ENCODE peak calls at places on chromosome 6, in six cellular contexts. J, I, L, T, U and E are unnamed samples.
A peak's percentile ranks its signal among the peaks of the same experiment; 100 is the strongest.

GRCh38 chr6:81838031-81838430 is 85.5 kb upstream of the TENT5A start:
- DNase-seq in J (no peak), T (peak; percentile 67), I (no peak), U (no peak), L (no peak), E (no peak)

GRCh38 chr6:151292974-151293373 is 53.2 kb downstream of the AKAP12 start:
- DNase-seq in L (no peak), I (no peak), U (no peak), T (no peak), J (no peak), E (no peak)

GRCh38 chr6:144870796-144871195 is 585.7 kb downstream of the UTRN start:
- DNase-seq in J (no peak), U (no peak), T (no peak), I (no peak), L (no peak), E (no peak)

GRCh38 chr6:1255646-1256365 is 56.1 kb upstream of the FOXQ1 start:
- DNase-seq in U (no peak), I (no peak), L (no peak), T (no peak), J (no peak), E (no peak)

GRCh38 chr6:125507987-125508655 is 206.4 kb upstream of the HDDC2 start:
- DNase-seq in I (no peak), T (peak; percentile 61), J (no peak), U (no peak), L (peak; percentile 6), E (no peak)

GRCh38 chr6:84979541-84979940 is 215.1 kb upstream of the TBX18 start:
- DNase-seq in J (no peak), L (peak; percentile 98), U (no peak), I (no peak), T (no peak), E (no peak)

GRCh38 chr6:136526196-136526930 is 23.9 kb downstream of the MAP7 start:
- DNase-seq in L (peak; percentile 29), U (no peak), I (peak; percentile 51), T (peak; percentile 6), J (no peak), E (no peak)

GRCh38 chr6:114648847-114649246 is 306.0 kb upstream of the HS3ST5 start:
- DNase-seq in L (no peak), U (no peak), T (no peak), J (no peak), I (no peak), E (no peak)

GRCh38 chr6:163793584-163793983 is 379.1 kb downstream of the QKI start:
- DNase-seq in J (no peak), L (no peak), T (peak; percentile 10), U (no peak), I (no peak), E (peak; percentile 0)

GRCh38 chr6:33075568-33076405 is at the start of gene HLA-DPB1:
- DNase-seq in U (peak; percentile 52), L (peak; percentile 80), J (peak; percentile 96), I (no peak), T (peak; percentile 20), E (peak; percentile 52)

DNA sequence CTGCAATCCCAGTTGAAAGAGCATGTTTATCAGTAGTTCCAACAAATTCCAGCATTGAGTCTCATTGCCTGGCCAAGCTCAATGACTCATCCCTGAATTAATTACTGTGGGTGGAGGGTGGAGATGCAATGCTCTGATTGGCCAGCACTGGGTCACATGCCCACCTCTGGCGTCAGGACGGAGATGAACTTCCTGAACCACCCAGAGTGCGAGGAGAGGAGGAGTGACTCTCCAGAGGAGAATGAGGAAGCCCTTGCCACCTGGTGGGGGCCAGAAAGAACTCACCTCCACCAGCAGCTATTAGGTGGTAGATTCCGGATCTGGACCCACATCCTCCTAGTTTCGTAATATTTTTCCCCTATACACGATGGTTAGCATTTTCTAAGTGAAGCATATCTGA is 283.9 kb downstream of the TBC1D7 start:
- DNase-seq in L (peak; percentile 8), J (no peak), T (peak; percentile 5), U (peak; percentile 81), I (peak; percentile 5), E (peak; percentile 38)
- TF ChIP-seq MAX in L (no peak), J (no peak), T (no peak), U (no peak), I (no peak), E (peak; percentile 29)

GRCh38 chr6:25655746-25656145 is 3.7 kb downstream of the SCGN start:
- DNase-seq in J (no peak), L (no peak), U (no peak), T (no peak), I (no peak), E (no peak)

GRCh38 chr6:25649611-25650010 is 2.4 kb upstream of the SCGN start:
- DNase-seq in L (no peak), T (no peak), J (no peak), I (no peak), U (no peak), E (no peak)

DNA sequence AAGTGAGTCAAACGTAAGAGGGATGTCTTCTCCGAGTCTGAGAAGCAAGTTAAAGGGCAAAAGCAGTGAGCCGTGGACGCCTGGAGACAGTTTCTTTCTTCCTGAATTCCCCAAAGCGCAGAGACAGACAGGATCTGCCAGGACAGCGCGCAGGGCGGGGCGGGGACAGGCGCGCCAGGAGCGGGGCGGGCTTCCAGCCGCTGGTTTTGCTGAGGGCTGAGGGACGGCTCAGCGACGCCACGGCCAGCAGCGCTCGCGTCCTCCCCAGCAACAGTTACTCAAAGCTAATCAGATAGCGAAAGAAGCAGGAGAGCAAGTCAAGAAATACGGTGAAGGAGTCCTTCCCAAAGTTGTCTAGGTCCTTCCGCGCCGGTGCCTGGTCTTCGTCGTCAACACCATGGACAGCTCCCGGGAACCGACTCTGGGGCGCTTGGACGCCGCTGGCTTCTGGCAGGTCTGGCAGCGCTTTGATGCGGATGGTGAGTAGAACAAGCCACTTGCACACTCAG is at the start of gene SCGN:
- DNase-seq in L (peak; percentile 52), J (no peak), U (peak; percentile 59), T (peak; percentile 55), I (peak; percentile 39), E (no peak)
- TF ChIP-seq EZH2 in L (no peak), J (no peak), U (no peak), T (no peak), I (no peak), E (no peak)

DNA sequence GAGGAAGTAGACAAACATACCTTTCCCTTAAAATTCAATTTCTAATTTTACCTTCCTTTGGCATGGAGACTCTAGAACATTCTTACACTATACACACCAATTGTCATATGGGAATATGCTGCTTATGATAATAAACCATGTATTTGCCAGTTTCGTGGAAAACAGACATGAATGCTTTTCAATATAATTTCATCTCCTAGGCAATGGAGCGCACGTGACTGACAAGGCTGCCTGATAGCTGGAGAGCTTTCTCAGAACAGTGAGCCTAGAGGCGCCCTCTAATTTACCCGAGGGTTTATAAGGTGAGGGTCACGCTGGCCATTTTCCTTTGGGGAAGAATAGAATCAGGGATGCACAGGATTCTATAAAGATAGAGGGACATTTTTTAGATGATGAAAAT is 56.5 kb downstream of the PRR18 start:
- DNase-seq in T (no peak), I (no peak), J (no peak), L (no peak), U (no peak), E (no peak)
- TF ChIP-seq MAX in T (no peak), I (no peak), J (no peak), L (no peak), U (no peak), E (no peak)

GRCh38 chr6:50821431-50822077 is 2.9 kb downstream of the TFAP2B start:
- DNase-seq in I (no peak), U (no peak), J (no peak), T (no peak), L (no peak), E (no peak)

GRCh38 chr6:50820590-50821234 is 2.0 kb downstream of the TFAP2B start:
- DNase-seq in I (no peak), U (no peak), L (no peak), T (no peak), J (no peak), E (no peak)

GRCh38 chr6:50823130-50823920 is 4.7 kb downstream of the TFAP2B start:
- DNase-seq in I (no peak), J (no peak), T (no peak), L (no peak), U (no peak), E (no peak)

GRCh38 chr6:50819906-50820589 is 1.4 kb downstream of the TFAP2B start:
- DNase-seq in T (no peak), U (no peak), L (no peak), I (no peak), J (no peak), E (no peak)

GRCh38 chr6:50822078-50822476 is 3.4 kb downstream of the TFAP2B start:
- DNase-seq in L (no peak), U (no peak), T (no peak), I (no peak), J (no peak), E (no peak)
- TF ChIP-seq EZH2 in L (no peak), U (no peak), T (no peak), I (no peak), J (no peak), E (no peak)

DNA sequence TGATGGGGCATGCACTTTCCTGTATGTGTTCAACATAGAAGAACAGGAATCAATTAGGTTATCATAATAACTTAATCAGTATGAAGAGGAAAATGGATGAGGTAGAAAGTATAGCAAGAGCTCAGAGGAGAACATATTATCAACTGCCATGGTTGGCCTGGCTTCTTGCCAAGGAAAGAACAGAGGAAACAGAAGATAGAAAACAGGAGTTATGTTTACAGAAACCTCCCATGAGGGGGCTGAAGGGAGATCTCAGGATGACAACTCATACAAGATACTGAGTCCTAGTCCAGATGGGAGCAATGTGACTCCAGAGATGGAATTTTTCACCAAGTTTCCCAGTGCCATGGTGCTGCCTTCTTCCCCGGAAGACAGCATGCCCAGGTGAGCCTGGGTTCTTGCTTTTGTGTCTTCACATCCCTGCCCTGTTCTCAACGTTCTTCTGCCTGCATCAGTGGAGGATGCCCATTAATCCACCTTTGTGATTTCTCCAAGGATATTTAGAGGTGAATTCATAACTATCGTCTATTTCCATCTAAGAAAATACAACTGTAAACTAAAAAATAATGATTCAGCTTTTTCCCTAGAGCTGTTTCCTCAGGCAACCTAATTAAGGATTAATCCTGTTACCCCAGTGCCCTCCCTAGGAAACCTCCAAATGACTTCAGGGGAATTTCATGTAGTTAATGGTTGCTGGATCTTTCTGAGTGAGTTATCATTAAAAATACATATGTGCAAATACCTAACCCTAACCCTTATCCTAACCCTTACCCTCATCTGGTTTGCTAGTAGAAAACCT is 14.8 kb upstream of the AFDN start:
- DNase-seq in J (no peak), L (no peak), T (no peak), I (no peak), U (peak; percentile 54), E (no peak)
- TF ChIP-seq MAX in J (no peak), L (no peak), T (no peak), I (no peak), U (no peak), E (no peak)

DNA sequence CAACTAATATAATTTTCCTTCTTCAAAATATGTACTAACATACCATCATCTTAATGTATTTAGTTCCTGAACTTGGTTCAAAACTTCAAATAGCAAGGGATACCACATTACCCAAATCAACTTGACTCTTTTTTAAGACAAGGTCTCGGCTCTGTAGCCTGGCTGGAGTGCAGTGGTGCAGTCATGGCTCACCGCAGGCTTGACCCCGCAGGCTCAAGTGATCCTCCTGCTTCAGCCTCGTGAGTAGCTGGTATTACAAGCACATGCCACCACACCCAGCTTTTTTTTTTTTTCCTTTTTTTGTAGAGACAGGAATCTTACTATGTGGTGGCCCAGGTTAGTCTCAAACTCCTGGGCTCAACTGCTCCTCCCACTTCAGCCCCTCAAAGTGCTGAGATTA is 55.9 kb upstream of the LYRM2 start:
- DNase-seq in I (no peak), T (no peak), U (no peak), J (no peak), L (no peak), E (no peak)
- TF ChIP-seq EZH2 in I (no peak), T (no peak), U (no peak), J (no peak), L (no peak), E (no peak)